ENCODE peak calls at places on chromosomes 12 and 14, in six cellular contexts. One of them, this sample, is unnamed.

GRCh38 chr12:98470469-98471082 is 44.8 kb upstream of the TMPO start:
- DNase-seq in AG09309: no peak
- DNase-seq in lower lobe of right lung: no peak
- DNase-seq in heart left ventricle: no peak
- DNase-seq in activated CD4-positive, alpha-beta T cell treated with anti-CD3 and anti-CD28 coated beads for 4 hours: no peak
- DNase-seq in posterior cingulate gyrus: no peak
- DNase-seq in this sample: no peak

GRCh38 chr12:107593713-107594381 is 91.8 kb upstream of the PWP1 start:
- DNase-seq in AG09309: no peak
- DNase-seq in lower lobe of right lung: no peak
- DNase-seq in heart left ventricle: no peak
- DNase-seq in activated CD4-positive, alpha-beta T cell treated with anti-CD3 and anti-CD28 coated beads for 4 hours: no peak
- DNase-seq in posterior cingulate gyrus: no peak
- DNase-seq in this sample: no peak

GRCh38 chr14:96917442-96917963 is 120.3 kb downstream of the VRK1 start:
- DNase-seq in AG09309: no peak
- DNase-seq in lower lobe of right lung: no peak
- DNase-seq in heart left ventricle: no peak
- DNase-seq in activated CD4-positive, alpha-beta T cell treated with anti-CD3 and anti-CD28 coated beads for 4 hours: no peak
- DNase-seq in posterior cingulate gyrus: no peak
- DNase-seq in this sample: no peak

GRCh38 chr12:58378038-58378437 is 436.7 kb downstream of the ATP23 start:
- DNase-seq in AG09309: no peak
- DNase-seq in lower lobe of right lung: no peak
- DNase-seq in heart left ventricle: no peak
- DNase-seq in activated CD4-positive, alpha-beta T cell treated with anti-CD3 and anti-CD28 coated beads for 4 hours: no peak
- DNase-seq in posterior cingulate gyrus: no peak
- DNase-seq in this sample: no peak

GRCh38 chr12:11777962-11778361 is 128.5 kb downstream of the ETV6 start:
- DNase-seq in AG09309: no peak
- DNase-seq in lower lobe of right lung: no peak
- DNase-seq in heart left ventricle: no peak
- DNase-seq in activated CD4-positive, alpha-beta T cell treated with anti-CD3 and anti-CD28 coated beads for 4 hours: no peak
- DNase-seq in posterior cingulate gyrus: no peak
- DNase-seq in this sample: no peak

GRCh38 chr12:56080556-56081138 is 682 bp downstream of the ERBB3 start:
- DNase-seq in AG09309: no peak
- DNase-seq in lower lobe of right lung: peak
- DNase-seq in heart left ventricle: no peak
- DNase-seq in activated CD4-positive, alpha-beta T cell treated with anti-CD3 and anti-CD28 coated beads for 4 hours: no peak
- DNase-seq in posterior cingulate gyrus: no peak
- DNase-seq in this sample: no peak

GRCh38 chr14:95431199-95432145 is 85.0 kb downstream of the SYNE3 start:
- DNase-seq in AG09309: no peak
- DNase-seq in lower lobe of right lung: no peak
- DNase-seq in heart left ventricle: no peak
- DNase-seq in activated CD4-positive, alpha-beta T cell treated with anti-CD3 and anti-CD28 coated beads for 4 hours: no peak
- DNase-seq in posterior cingulate gyrus: no peak
- DNase-seq in this sample: peak

GRCh38 chr14:72045271-72045670 is 113.0 kb downstream of the RGS6 start:
- DNase-seq in AG09309: no peak
- DNase-seq in lower lobe of right lung: no peak
- DNase-seq in heart left ventricle: no peak
- DNase-seq in activated CD4-positive, alpha-beta T cell treated with anti-CD3 and anti-CD28 coated beads for 4 hours: no peak
- DNase-seq in posterior cingulate gyrus: no peak
- DNase-seq in this sample: no peak

This sample was measured in amygdala.